ENCODE peak calls at places on chromosomes 6 and 20, in four cellular contexts. L is heart left ventricle, D is H9, V is cardiac muscle cell. P is an unnamed sample.

GRCh38 chr6:43771858-43772570 is 2.0 kb downstream of the VEGFA start:
- DNase-seq in L (peak), D (peak), V (peak), P (peak)

GRCh38 chr20:53322651-53323050 is 271.0 kb downstream of the ZNF217 start:
- DNase-seq in L (no peak), D (no peak), V (no peak), P (no peak)

GRCh38 chr6:53239526-53239925 is 90.9 kb upstream of the GCM1 start:
- DNase-seq in L (no peak), D (no peak), V (no peak), P (no peak)

GRCh38 chr6:167826230-167827061 is at the start of gene AFDN:
- DNase-seq in L (peak), D (peak), V (peak), P (peak)

GRCh38 chr6:167644404-167645132 is 182.1 kb upstream of the AFDN start:
- DNase-seq in L (no peak), D (no peak), V (no peak), P (no peak)

GRCh38 chr20:49456646-49457045 is 25.8 kb downstream of the KCNB1 start:
- DNase-seq in L (no peak), D (no peak), V (no peak), P (no peak)

GRCh38 chr20:7383218-7383617 is 557.0 kb downstream of the HAO1 start:
- DNase-seq in L (no peak), D (no peak), V (no peak), P (no peak)

GRCh38 chr6:83308833-83309232 is 115.7 kb downstream of the RWDD2A start:
- DNase-seq in L (no peak), D (no peak), V (no peak), P (no peak)

GRCh38 chr20:63132131-63132714 is 83.7 kb downstream of the YTHDF1 start:
- DNase-seq in L (peak), D (peak), V (no peak), P (no peak)

GRCh38 chr6:6230286-6230685 is 90.2 kb downstream of the F13A1 start:
- DNase-seq in L (no peak), D (no peak), V (peak), P (no peak)

GRCh38 chr20:63626424-63627128 is at the start of gene GMEB2:
- DNase-seq in L (peak), D (peak), V (peak), P (peak)

GRCh38 chr6:18349350-18349749 is 37.8 kb upstream of the RNF144B start:
- DNase-seq in L (no peak), D (no peak), V (no peak), P (no peak)

GRCh38 chr6:8539446-8539845 is 104.1 kb upstream of the SLC35B3 start:
- DNase-seq in L (no peak), D (no peak), V (peak), P (no peak)

GRCh38 chr6:83417880-83418663 is 12.8 kb downstream of the ME1 start:
- DNase-seq in L (no peak), D (no peak), V (peak), P (no peak)

GRCh38 chr20:44582321-44583025 is at the start of gene PKIG:
- DNase-seq in L (peak), D (no peak), V (no peak), P (no peak)

GRCh38 chr6:149012040-149012545 is 265.3 kb downstream of the UST start:
- DNase-seq in L (no peak), D (no peak), V (no peak), P (no peak)

GRCh38 chr6:47780510-47781356 is 1.1 kb upstream of the OPN5 start:
- DNase-seq in L (no peak), D (peak), V (peak), P (peak)

GRCh38 chr6:31717499-31718222 is 2.5 kb downstream of the LY6G6D start:
- DNase-seq in L (no peak), D (peak), V (peak), P (no peak)

GRCh38 chr20:39986231-39986904 is 702.7 kb downstream of the MAFB start:
- DNase-seq in L (peak), D (no peak), V (peak), P (peak)

GRCh38 chr20:20450461-20451027 is 82.6 kb downstream of the INSM1 start:
- DNase-seq in L (peak), D (no peak), V (no peak), P (no peak)

GRCh38 chr6:132669690-132670291 is 10.8 kb upstream of the TAAR1 start:
- DNase-seq in L (no peak), D (no peak), V (peak), P (no peak)

GRCh38 chr6:167665698-167666380 is 160.9 kb upstream of the AFDN start:
- DNase-seq in L (no peak), D (no peak), V (no peak), P (no peak)

GRCh38 chr6:47079638-47080037 is 37.5 kb upstream of the ADGRF1 start:
- DNase-seq in L (no peak), D (peak), V (no peak), P (no peak)

GRCh38 chr20:48653706-48654051 is 174.1 kb downstream of the PREX1 start:
- DNase-seq in L (no peak), D (no peak), V (no peak), P (no peak)

GRCh38 chr6:7106215-7106751 is 1.5 kb upstream of the RREB1 start:
- DNase-seq in L (no peak), D (no peak), V (peak), P (no peak)

GRCh38 chr20:35602851-35603495 is 12.7 kb upstream of the SPAG4 start:
- DNase-seq in L (no peak), D (no peak), V (no peak), P (no peak)

GRCh38 chr6:21601932-21602390 is 8.4 kb downstream of the SOX4 start:
- DNase-seq in L (no peak), D (peak), V (no peak), P (no peak)

GRCh38 chr6:52929321-52930164 is 20.0 kb upstream of the GSTA3 start:
- DNase-seq in L (no peak), D (no peak), V (no peak), P (peak)